ENCODE peak calls at places on chromosome 22, in ten cellular contexts. C is A549; D is H1; W is KG1; K is iPS-NIHi11; Y is naive thymus-derived CD8-positive, alpha-beta T cell; P is SHP77 treated with DMSO at 0.1 percent for 48 hours; G is HCEC 1CT; Z is NAMALWA; V is activated CD4-positive, alpha-beta T cell treated with anti-CD3 and anti-CD28 coated beads for 1 hour. N is an unnamed sample.
A peak's percentile ranks its signal among the peaks of the same experiment; 100 is the strongest.

GRCh38 chr22:44154431-44154942 is 26.2 kb upstream of the PARVG start:
- DNase-seq in Z (no peak), V (no peak), G (no peak), Y (peak; percentile 4), K (no peak), C (no peak), D (no peak), W (no peak), P (no peak), N (no peak)

GRCh38 chr22:49992921-49993648 is 19.5 kb downstream of the IL17REL start:
- DNase-seq in Z (peak; percentile 69), C (peak; percentile 44), V (peak; percentile 58), W (no peak), P (peak; percentile 33), Y (peak; percentile 47), D (peak; percentile 73), K (peak; percentile 84), G (peak; percentile 22), N (peak; percentile 77)

GRCh38 chr22:42862045-42862734 is 5.1 kb upstream of the ARFGAP3 start:
- DNase-seq in G (peak; percentile 32), C (no peak), P (no peak), Y (no peak), W (no peak), D (no peak), V (no peak), Z (no peak), K (no peak), N (no peak)

GRCh38 chr22:49873228-49873940 is 19.7 kb downstream of the ZBED4 start:
- DNase-seq in Z (no peak), K (no peak), C (no peak), D (no peak), W (no peak), Y (no peak), P (no peak), G (no peak), V (no peak), N (no peak)

GRCh38 chr22:49907807-49908206 is 10.4 kb downstream of the ALG12 start:
- DNase-seq in W (no peak), V (no peak), Y (no peak), Z (no peak), K (no peak), C (no peak), G (no peak), P (no peak), D (no peak), N (no peak)

GRCh38 chr22:42292726-42293520 is 22.5 kb upstream of the TCF20 start:
- DNase-seq in D (no peak), V (no peak), G (no peak), P (no peak), W (no peak), Y (no peak), C (no peak), K (no peak), Z (no peak), N (no peak)

GRCh38 chr22:24190566-24191208 is 9.4 kb downstream of the SUSD2 start:
- DNase-seq in P (no peak), V (no peak), Z (no peak), Y (no peak), D (no peak), K (no peak), C (no peak), G (no peak), W (no peak), N (no peak)

GRCh38 chr22:36640106-36640672 is 63.4 kb downstream of the CACNG2 start:
- DNase-seq in G (no peak), W (no peak), V (no peak), K (no peak), Z (no peak), Y (no peak), P (peak; percentile 68), C (no peak), D (no peak), N (peak; percentile 14)

GRCh38 chr22:42330953-42331525 is 60.6 kb upstream of the TCF20 start:
- DNase-seq in G (no peak), Z (no peak), V (no peak), K (no peak), W (no peak), C (no peak), D (no peak), Y (no peak), P (peak; percentile 27), N (peak; percentile 39)

GRCh38 chr22:48423481-48423901 is 1404.2 kb downstream of the BRD1 start:
- DNase-seq in P (no peak), Z (no peak), D (no peak), K (no peak), W (no peak), Y (no peak), V (no peak), C (no peak), G (no peak), N (no peak)

GRCh38 chr22:46947516-46948260 is 185.2 kb downstream of the TBC1D22A start:
- DNase-seq in D (no peak), K (peak; percentile 11), W (no peak), C (no peak), Y (no peak), G (no peak), P (no peak), V (no peak), Z (no peak), N (no peak)

GRCh38 chr22:31618057-31618456 is 44.0 kb downstream of the PISD start:
- DNase-seq in K (no peak), Z (no peak), Y (no peak), W (no peak), D (no peak), G (no peak), V (no peak), P (peak; percentile 32), C (no peak), N (no peak)

GRCh38 chr22:48084041-48084748 is 1321.7 kb downstream of the TBC1D22A start:
- DNase-seq in K (no peak), Z (no peak), P (no peak), D (no peak), Y (no peak), W (no peak), G (no peak), V (no peak), C (no peak), N (peak; percentile 25)

GRCh38 chr22:45208993-45209838 is 31.5 kb downstream of the KIAA0930 start:
- DNase-seq in C (no peak), G (peak; percentile 74), V (no peak), D (peak; percentile 97), P (no peak), Z (peak; percentile 25), W (no peak), Y (no peak), K (peak; percentile 80), N (peak; percentile 85)

GRCh38 chr22:50705219-50705691 is 32.6 kb downstream of the SHANK3 start:
- DNase-seq in V (no peak), K (peak; percentile 96), W (no peak), C (no peak), Z (no peak), Y (no peak), D (peak; percentile 87), G (no peak), P (peak; percentile 70), N (peak; percentile 98)

GRCh38 chr22:49724030-49724892 is 103.4 kb downstream of the BRD1 start:
- DNase-seq in V (no peak), C (no peak), K (peak; percentile 62), D (peak; percentile 70), G (no peak), Z (no peak), P (peak; percentile 29), Y (no peak), W (no peak), N (no peak)

GRCh38 chr22:37088750-37089408 is 20.6 kb downstream of the TMPRSS6 start:
- DNase-seq in G (no peak), V (no peak), K (no peak), D (no peak), Y (no peak), W (no peak), P (no peak), Z (no peak), C (no peak), N (no peak)

GRCh38 chr22:41913842-41914534 is 886 bp downstream of the SHISA8 start:
- DNase-seq in G (no peak), W (no peak), Y (no peak), D (no peak), K (peak; percentile 65), P (no peak), Z (no peak), C (no peak), V (no peak), N (peak; percentile 74)

GRCh38 chr22:41401781-41402648 is 20.3 kb downstream of the TEF start:
- DNase-seq in C (peak; percentile 57), G (peak; percentile 63), Y (no peak), K (no peak), D (no peak), V (no peak), Z (no peak), W (no peak), P (peak; percentile 76), N (peak; percentile 37)

GRCh38 chr22:39949964-39950737 is 10.0 kb upstream of the TMA7B start:
- DNase-seq in K (no peak), Z (peak; percentile 53), P (no peak), Y (no peak), D (no peak), C (no peak), G (peak; percentile 50), V (no peak), W (no peak), N (no peak)

GRCh38 chr22:39688186-39688768 is 117.7 kb downstream of the CACNA1I start:
- DNase-seq in V (no peak), G (no peak), W (no peak), Z (no peak), D (no peak), P (no peak), K (no peak), C (no peak), Y (no peak), N (no peak)

GRCh38 chr22:40477683-40478348 is 107.4 kb downstream of the SGSM3 start:
- DNase-seq in C (no peak), W (no peak), K (no peak), D (no peak), Y (no peak), V (no peak), Z (no peak), G (no peak), P (no peak), N (no peak)

GRCh38 chr22:41563051-41563711 is 2.4 kb downstream of the CSDC2 start:
- DNase-seq in C (peak; percentile 44), V (no peak), P (no peak), Z (no peak), G (peak; percentile 80), K (no peak), D (no peak), Y (no peak), W (no peak), N (no peak)

GRCh38 chr22:46055176-46055850 is 78.4 kb upstream of the WNT7B start:
- DNase-seq in W (peak; percentile 67), D (no peak), Z (no peak), C (no peak), G (no peak), K (no peak), Y (no peak), V (no peak), P (no peak), N (no peak)

GRCh38 chr22:21682385-21683175 is 16.8 kb downstream of the PPIL2 start:
- DNase-seq in D (no peak), V (no peak), G (no peak), C (no peak), Y (no peak), K (no peak), W (no peak), P (no peak), Z (peak; percentile 47), N (no peak)

GRCh38 chr22:19988965-19989724 is 27.5 kb downstream of the ARVCF start:
- DNase-seq in V (no peak), K (no peak), P (no peak), D (no peak), Y (no peak), C (no peak), Z (no peak), W (no peak), G (no peak), N (no peak)

GRCh38 chr22:48566741-48567140 is 1260.9 kb downstream of the BRD1 start:
- DNase-seq in K (no peak), C (no peak), W (no peak), P (no peak), D (no peak), Z (no peak), V (no peak), G (no peak), Y (no peak), N (no peak)

GRCh38 chr22:32583074-32583677 is 108.6 kb downstream of the FBXO7 start:
- DNase-seq in D (no peak), Z (no peak), K (no peak), Y (no peak), P (no peak), C (no peak), V (no peak), W (no peak), G (no peak), N (no peak)